ENCODE peak calls at places on chromosomes 12 and 14, in five cellular contexts. M, H, Q, T and I are unnamed samples.

GRCh38 chr14:104284107-104284592 is 145.8 kb downstream of the KIF26A start:
- DNase-seq in Q (no peak), H (no peak), T (no peak), M (no peak), I (no peak)

GRCh38 chr14:93430319-93430801 is 379 bp upstream of the UNC79 start:
- DNase-seq in H (no peak), T (peak; percentile 16), M (no peak), Q (no peak), I (peak; percentile 2)

GRCh38 chr12:119176267-119177055 is 2.3 kb upstream of the HSPB8 start:
- DNase-seq in Q (peak; percentile 84), T (peak; percentile 91), M (no peak), H (peak; percentile 96), I (peak; percentile 92)

GRCh38 chr12:131536337-131536736 is 174.6 kb upstream of the SFSWAP start:
- DNase-seq in M (no peak), Q (no peak), H (no peak), T (no peak), I (no peak)

GRCh38 chr12:98653866-98654493 is 8.9 kb downstream of the APAF1 start:
- DNase-seq in M (peak; percentile 16), T (peak; percentile 82), H (peak; percentile 49), Q (peak; percentile 73), I (peak; percentile 80)

GRCh38 chr14:61281186-61281676 is at the start of gene TMEM30B:
- DNase-seq in H (no peak), T (no peak), M (no peak), Q (no peak), I (no peak)

GRCh38 chr12:89731064-89731463 is 22.4 kb upstream of the ATP2B1 start:
- DNase-seq in M (no peak), Q (no peak), H (no peak), T (peak; percentile 18), I (peak; percentile 27)

GRCh38 chr12:40222247-40222646 is 2.5 kb upstream of the LRRK2 start:
- DNase-seq in H (no peak), Q (no peak), M (no peak), T (no peak), I (peak; percentile 31)

GRCh38 chr12:12224240-12224940 is 42.5 kb downstream of the LRP6 start:
- DNase-seq in H (no peak), T (no peak), M (no peak), Q (no peak), I (peak; percentile 75)